ENCODE peak calls at places on chromosome 16, in five cellular contexts. One of them, this sample, is unnamed.

GRCh38 chr16:72013389-72013788 is 4.8 kb downstream of the DHODH start:
- DNase-seq in lower leg skin: no peak
- DNase-seq in neural crest cell: no peak
- DNase-seq in BJ: no peak
- DNase-seq in PC-3: no peak
- DNase-seq in this sample: no peak

GRCh38 chr16:14070877-14071575 is at the start of gene MRTFB:
- DNase-seq in BJ: no peak
- DNase-seq in PC-3: peak
- DNase-seq in neural crest cell: peak
- DNase-seq in lower leg skin: peak
- DNase-seq in this sample: peak

GRCh38 chr16:88377961-88378360 is 4.8 kb upstream of the ZNF469 start:
- DNase-seq in PC-3: no peak
- DNase-seq in lower leg skin: no peak
- DNase-seq in BJ: no peak
- DNase-seq in neural crest cell: no peak
- DNase-seq in this sample: no peak

GRCh38 chr16:82750078-82750477 is 123.3 kb downstream of the CDH13 start:
- DNase-seq in BJ: no peak
- DNase-seq in neural crest cell: no peak
- DNase-seq in PC-3: no peak
- DNase-seq in lower leg skin: no peak
- DNase-seq in this sample: no peak

GRCh38 chr16:53571763-53572162 is 68.8 kb upstream of the AKTIP start:
- DNase-seq in lower leg skin: no peak
- DNase-seq in neural crest cell: no peak
- DNase-seq in BJ: no peak
- DNase-seq in PC-3: no peak
- DNase-seq in this sample: no peak

GRCh38 chr16:84617068-84617630 is 729 bp downstream of the COTL1 start:
- DNase-seq in BJ: no peak
- DNase-seq in neural crest cell: no peak
- DNase-seq in lower leg skin: peak
- DNase-seq in PC-3: no peak
- DNase-seq in this sample: no peak

GRCh38 chr16:17245727-17246576 is 224.8 kb downstream of the XYLT1 start:
- DNase-seq in neural crest cell: no peak
- DNase-seq in PC-3: no peak
- DNase-seq in BJ: no peak
- DNase-seq in lower leg skin: no peak
- DNase-seq in this sample: no peak

GRCh38 chr16:86243571-86244154 is 266.7 kb upstream of the FOXF1 start:
- DNase-seq in neural crest cell: no peak
- DNase-seq in BJ: no peak
- DNase-seq in PC-3: no peak
- DNase-seq in lower leg skin: peak
- DNase-seq in this sample: no peak

GRCh38 chr16:85527767-85528297 is 85.3 kb upstream of the GSE1 start:
- DNase-seq in PC-3: no peak
- DNase-seq in lower leg skin: no peak
- DNase-seq in neural crest cell: no peak
- DNase-seq in BJ: no peak
- DNase-seq in this sample: no peak

GRCh38 chr16:70746040-70746707 is 54.8 kb downstream of the VAC14 start:
- DNase-seq in BJ: no peak
- DNase-seq in neural crest cell: no peak
- DNase-seq in lower leg skin: peak
- DNase-seq in PC-3: peak
- DNase-seq in this sample: no peak

GRCh38 chr16:30761427-30761927 is 385 bp downstream of the CFAP119 start:
- DNase-seq in PC-3: peak
- DNase-seq in BJ: no peak
- DNase-seq in neural crest cell: peak
- DNase-seq in lower leg skin: no peak
- DNase-seq in this sample: peak

GRCh38 chr16:50999181-50999580 is 151.9 kb downstream of the SALL1 start:
- DNase-seq in lower leg skin: no peak
- DNase-seq in PC-3: no peak
- DNase-seq in neural crest cell: no peak
- DNase-seq in BJ: no peak
- DNase-seq in this sample: no peak

GRCh38 chr16:35689764-35690163 is 2230.4 kb downstream of the TP53TG3F start:
- DNase-seq in neural crest cell: no peak
- DNase-seq in BJ: no peak
- DNase-seq in PC-3: no peak
- DNase-seq in lower leg skin: no peak
- DNase-seq in this sample: no peak

GRCh38 chr16:373020-373598 is 2.8 kb upstream of the MRPL28 start:
- DNase-seq in BJ: no peak
- DNase-seq in lower leg skin: no peak
- DNase-seq in PC-3: no peak
- DNase-seq in neural crest cell: no peak
- DNase-seq in this sample: no peak

GRCh38 chr16:54647731-54648221 is 282.9 kb upstream of the IRX5 start:
- DNase-seq in lower leg skin: no peak
- DNase-seq in BJ: no peak
- DNase-seq in neural crest cell: no peak
- DNase-seq in PC-3: no peak
- DNase-seq in this sample: no peak

GRCh38 chr16:88593910-88594309 is 23.7 kb downstream of the ZC3H18 start:
- DNase-seq in lower leg skin: no peak
- DNase-seq in PC-3: no peak
- DNase-seq in BJ: no peak
- DNase-seq in neural crest cell: no peak
- DNase-seq in this sample: no peak

GRCh38 chr16:81708459-81709368 is 70.4 kb upstream of the PLCG2 start:
- DNase-seq in neural crest cell: no peak
- DNase-seq in lower leg skin: no peak
- DNase-seq in PC-3: no peak
- DNase-seq in BJ: no peak
- DNase-seq in this sample: no peak

GRCh38 chr16:48536600-48537200 is 73.3 kb downstream of the N4BP1 start:
- DNase-seq in lower leg skin: no peak
- DNase-seq in PC-3: no peak
- DNase-seq in BJ: no peak
- DNase-seq in neural crest cell: no peak
- DNase-seq in this sample: no peak

GRCh38 chr16:19698480-19699465 is 19.3 kb downstream of the KNOP1 start:
- DNase-seq in lower leg skin: no peak
- DNase-seq in PC-3: no peak
- DNase-seq in BJ: no peak
- DNase-seq in neural crest cell: no peak
- DNase-seq in this sample: no peak

GRCh38 chr16:29738514-29738913 is 7.3 kb downstream of the C16orf54 start:
- DNase-seq in BJ: no peak
- DNase-seq in lower leg skin: no peak
- DNase-seq in PC-3: no peak
- DNase-seq in neural crest cell: no peak
- DNase-seq in this sample: no peak

GRCh38 chr16:85767569-85767968 is 16.7 kb upstream of the C16orf74 start:
- DNase-seq in PC-3: peak
- DNase-seq in neural crest cell: no peak
- DNase-seq in lower leg skin: no peak
- DNase-seq in BJ: peak
- DNase-seq in this sample: no peak

GRCh38 chr16:82983390-82983789 is 356.6 kb downstream of the CDH13 start:
- DNase-seq in BJ: no peak
- DNase-seq in neural crest cell: no peak
- DNase-seq in lower leg skin: no peak
- DNase-seq in PC-3: no peak
- DNase-seq in this sample: no peak

GRCh38 chr16:89052824-89053724 is 40.6 kb upstream of the ACSF3 start:
- DNase-seq in PC-3: peak
- DNase-seq in lower leg skin: no peak
- DNase-seq in neural crest cell: no peak
- DNase-seq in BJ: no peak
- DNase-seq in this sample: no peak

GRCh38 chr16:12767897-12768296 is 35.8 kb downstream of the CPPED1 start:
- DNase-seq in PC-3: no peak
- DNase-seq in neural crest cell: no peak
- DNase-seq in lower leg skin: no peak
- DNase-seq in BJ: no peak
- DNase-seq in this sample: no peak

GRCh38 chr16:12766853-12767252 is 36.8 kb downstream of the CPPED1 start:
- DNase-seq in BJ: no peak
- DNase-seq in PC-3: no peak
- DNase-seq in lower leg skin: no peak
- DNase-seq in neural crest cell: no peak
- DNase-seq in this sample: no peak

GRCh38 chr16:12763517-12763916 is 40.2 kb downstream of the CPPED1 start:
- DNase-seq in BJ: no peak
- DNase-seq in PC-3: no peak
- DNase-seq in lower leg skin: no peak
- DNase-seq in neural crest cell: no peak
- DNase-seq in this sample: no peak

GRCh38 chr16:12760819-12761611 is 42.7 kb downstream of the CPPED1 start:
- DNase-seq in neural crest cell: no peak
- DNase-seq in lower leg skin: no peak
- DNase-seq in PC-3: no peak
- DNase-seq in BJ: no peak
- DNase-seq in this sample: no peak

GRCh38 chr16:12764813-12765212 is 38.9 kb downstream of the CPPED1 start:
- DNase-seq in PC-3: no peak
- DNase-seq in lower leg skin: no peak
- DNase-seq in BJ: no peak
- DNase-seq in neural crest cell: no peak
- DNase-seq in this sample: no peak
- TF ChIP-seq CTCF in PC-3: no peak
- TF ChIP-seq CTCF in lower leg skin: no peak
- TF ChIP-seq CTCF in BJ: no peak
- TF ChIP-seq CTCF in neural crest cell: no peak
- TF ChIP-seq CTCF in this sample: no peak

GRCh38 chr16:20740007-20740883 is 1.4 kb downstream of the THUMPD1 start:
- DNase-seq in BJ: no peak
- DNase-seq in PC-3: peak
- DNase-seq in lower leg skin: no peak
- DNase-seq in neural crest cell: no peak
- DNase-seq in this sample: no peak
- TF ChIP-seq CTCF in BJ: peak
- TF ChIP-seq CTCF in PC-3: peak
- TF ChIP-seq CTCF in lower leg skin: no peak
- TF ChIP-seq CTCF in neural crest cell: peak
- TF ChIP-seq CTCF in this sample: no peak

DNA sequence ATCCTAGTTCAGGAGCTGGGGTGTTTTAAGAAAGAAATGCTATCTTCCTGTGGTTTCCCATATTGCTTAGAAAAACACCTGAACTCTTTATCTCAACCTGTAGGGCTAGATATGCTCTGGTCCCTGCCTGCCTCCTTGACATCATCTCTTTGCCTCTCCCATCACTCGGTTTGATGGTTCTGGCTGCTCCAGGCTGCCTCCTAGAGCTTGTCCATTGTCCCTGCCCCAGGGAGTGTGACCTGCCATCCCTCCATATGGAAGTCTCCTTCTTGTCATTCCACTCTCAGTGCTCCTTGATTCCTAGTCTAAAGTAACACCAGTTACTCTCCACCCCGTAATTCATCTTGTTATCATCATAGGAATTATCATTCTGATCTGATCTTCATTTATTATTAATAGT is 369.0 kb upstream of the EEF2KMT start:
- DNase-seq in PC-3: no peak
- DNase-seq in lower leg skin: no peak
- DNase-seq in BJ: no peak
- DNase-seq in neural crest cell: no peak
- DNase-seq in this sample: no peak
- TF ChIP-seq CTCF in PC-3: no peak
- TF ChIP-seq CTCF in lower leg skin: no peak
- TF ChIP-seq CTCF in BJ: no peak
- TF ChIP-seq CTCF in neural crest cell: no peak
- TF ChIP-seq CTCF in this sample: no peak

GRCh38 chr16:57148481-57148880 is 37.4 kb downstream of the PSME3IP1 start:
- DNase-seq in BJ: no peak
- DNase-seq in lower leg skin: peak
- DNase-seq in neural crest cell: no peak
- DNase-seq in PC-3: no peak
- DNase-seq in this sample: no peak

GRCh38 chr16:57145964-57146647 is 39.7 kb downstream of the PSME3IP1 start:
- DNase-seq in PC-3: no peak
- DNase-seq in neural crest cell: no peak
- DNase-seq in BJ: no peak
- DNase-seq in lower leg skin: peak
- DNase-seq in this sample: no peak

GRCh38 chr16:57145046-57145963 is 40.5 kb downstream of the PSME3IP1 start:
- DNase-seq in PC-3: no peak
- DNase-seq in BJ: no peak
- DNase-seq in neural crest cell: no peak
- DNase-seq in lower leg skin: peak
- DNase-seq in this sample: no peak

GRCh38 chr16:57147381-57148191 is 38.3 kb downstream of the PSME3IP1 start:
- DNase-seq in lower leg skin: peak
- DNase-seq in neural crest cell: no peak
- DNase-seq in PC-3: no peak
- DNase-seq in BJ: peak
- DNase-seq in this sample: no peak

DNA sequence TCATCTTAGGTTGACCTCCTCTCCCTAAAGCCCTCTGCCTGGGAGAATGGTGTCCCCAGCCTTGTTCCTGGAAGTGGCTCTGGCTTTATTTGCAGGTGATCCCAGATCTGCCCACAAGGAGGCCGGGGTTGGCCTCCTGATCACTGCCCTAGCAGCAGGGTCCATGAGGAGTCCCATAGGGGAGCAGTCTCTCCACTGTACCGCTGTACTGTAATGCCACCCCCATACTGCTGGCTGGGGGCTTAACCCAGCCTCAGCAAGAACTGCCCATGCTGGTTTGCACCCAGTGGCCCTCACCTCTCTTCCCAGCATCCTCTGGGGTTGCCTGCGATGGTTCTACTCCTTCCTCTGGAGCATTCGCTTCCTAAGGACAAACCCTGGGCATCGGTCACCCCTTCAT is 39.1 kb downstream of the PSME3IP1 start:
- DNase-seq in lower leg skin: peak
- DNase-seq in PC-3: peak
- DNase-seq in BJ: no peak
- DNase-seq in neural crest cell: no peak
- DNase-seq in this sample: no peak
- TF ChIP-seq CTCF in lower leg skin: no peak
- TF ChIP-seq CTCF in PC-3: peak
- TF ChIP-seq CTCF in BJ: peak
- TF ChIP-seq CTCF in neural crest cell: peak
- TF ChIP-seq CTCF in this sample: peak

DNA sequence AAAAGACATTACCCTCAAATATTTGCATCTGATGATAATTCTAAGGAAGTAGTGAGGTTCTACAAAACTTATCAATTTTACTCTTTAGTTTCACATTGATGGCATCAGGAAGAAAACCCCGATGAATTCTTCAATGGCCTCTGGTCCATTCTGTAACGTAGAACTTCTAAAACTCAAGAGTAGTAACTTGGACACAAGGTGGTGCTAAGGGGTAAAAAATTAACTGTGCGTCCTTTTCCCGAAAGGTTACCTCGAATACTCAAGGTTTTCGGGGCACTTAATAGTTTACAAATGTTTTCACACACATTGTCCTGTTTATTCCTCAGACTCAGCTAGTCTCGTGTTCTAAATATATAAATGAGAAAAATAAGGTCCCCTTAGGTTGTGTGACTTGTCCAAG is 517.3 kb upstream of the ZFHX3 start:
- DNase-seq in PC-3: peak
- DNase-seq in neural crest cell: no peak
- DNase-seq in BJ: no peak
- DNase-seq in lower leg skin: no peak
- DNase-seq in this sample: no peak
- TF ChIP-seq CTCF in PC-3: peak
- TF ChIP-seq CTCF in neural crest cell: peak
- TF ChIP-seq CTCF in BJ: no peak
- TF ChIP-seq CTCF in lower leg skin: no peak
- TF ChIP-seq CTCF in this sample: no peak

This sample was measured in mesothelial cell of epicardium.